ENCODE peak calls at places on chromosomes 12 and 14, in six cellular contexts. One of them, this sample, is unnamed.

GRCh38 chr12:65756956-65757511 is 67.2 kb upstream of the HMGA2 start:
- DNase-seq in A549: no peak
- DNase-seq in endothelial cell of umbilical vein: no peak
- DNase-seq in GM12878: peak; percentile 87
- DNase-seq in K562: no peak
- DNase-seq in HepG2: no peak
- DNase-seq in this sample: no peak

GRCh38 chr12:129520736-129521135 is 383.1 kb downstream of the TMEM132D start:
- DNase-seq in A549: no peak
- DNase-seq in endothelial cell of umbilical vein: no peak
- DNase-seq in GM12878: no peak
- DNase-seq in K562: no peak
- DNase-seq in HepG2: no peak
- DNase-seq in this sample: no peak

GRCh38 chr14:59251811-59252771 is 63.6 kb downstream of the DAAM1 start:
- DNase-seq in A549: no peak
- DNase-seq in endothelial cell of umbilical vein: no peak
- DNase-seq in GM12878: no peak
- DNase-seq in K562: no peak
- DNase-seq in HepG2: no peak
- DNase-seq in this sample: no peak

GRCh38 chr12:94832105-94832504 is 171.4 kb downstream of the NDUFA12 start:
- DNase-seq in A549: no peak
- DNase-seq in endothelial cell of umbilical vein: no peak
- DNase-seq in GM12878: no peak
- DNase-seq in K562: no peak
- DNase-seq in HepG2: no peak
- DNase-seq in this sample: no peak

GRCh38 chr12:29216266-29216665 is 67.2 kb downstream of the FAR2 start:
- DNase-seq in A549: no peak
- DNase-seq in endothelial cell of umbilical vein: no peak
- DNase-seq in GM12878: no peak
- DNase-seq in K562: no peak
- DNase-seq in HepG2: no peak
- DNase-seq in this sample: peak; percentile 51

GRCh38 chr14:61562321-61563161 is 132.8 kb upstream of the HIF1A start:
- DNase-seq in A549: peak; percentile 95
- DNase-seq in endothelial cell of umbilical vein: peak; percentile 89
- DNase-seq in GM12878: no peak
- DNase-seq in K562: peak; percentile 56
- DNase-seq in HepG2: peak; percentile 90
- DNase-seq in this sample: peak; percentile 91

GRCh38 chr14:49173765-49174373 is 412.3 kb downstream of the RPS29 start:
- DNase-seq in A549: peak; percentile 33
- DNase-seq in endothelial cell of umbilical vein: peak; percentile 55
- DNase-seq in GM12878: peak; percentile 27
- DNase-seq in K562: peak; percentile 18
- DNase-seq in HepG2: peak; percentile 63
- DNase-seq in this sample: peak; percentile 72

GRCh38 chr14:76863724-76864407 is 37.7 kb downstream of the LRRC74A start:
- DNase-seq in A549: no peak
- DNase-seq in endothelial cell of umbilical vein: peak; percentile 43
- DNase-seq in GM12878: peak; percentile 13
- DNase-seq in K562: no peak
- DNase-seq in HepG2: peak; percentile 19
- DNase-seq in this sample: peak; percentile 88

GRCh38 chr12:26246483-26247164 is 51.3 kb downstream of the SSPN start:
- DNase-seq in A549: no peak
- DNase-seq in endothelial cell of umbilical vein: no peak
- DNase-seq in GM12878: no peak
- DNase-seq in K562: no peak
- DNase-seq in HepG2: no peak
- DNase-seq in this sample: no peak

GRCh38 chr14:93059917-93060545 is 55.7 kb downstream of the ITPK1 start:
- DNase-seq in A549: no peak
- DNase-seq in endothelial cell of umbilical vein: no peak
- DNase-seq in GM12878: no peak
- DNase-seq in K562: no peak
- DNase-seq in HepG2: no peak
- DNase-seq in this sample: peak; percentile 59

GRCh38 chr12:5789469-5789968 is 155.5 kb downstream of the ANO2 start:
- DNase-seq in A549: no peak
- DNase-seq in endothelial cell of umbilical vein: no peak
- DNase-seq in GM12878: no peak
- DNase-seq in K562: no peak
- DNase-seq in HepG2: no peak
- DNase-seq in this sample: no peak

GRCh38 chr14:58792421-58792820 is 154.7 kb downstream of the DACT1 start:
- DNase-seq in A549: no peak
- DNase-seq in endothelial cell of umbilical vein: no peak
- DNase-seq in GM12878: no peak
- DNase-seq in K562: no peak
- DNase-seq in HepG2: no peak
- DNase-seq in this sample: no peak

DNA sequence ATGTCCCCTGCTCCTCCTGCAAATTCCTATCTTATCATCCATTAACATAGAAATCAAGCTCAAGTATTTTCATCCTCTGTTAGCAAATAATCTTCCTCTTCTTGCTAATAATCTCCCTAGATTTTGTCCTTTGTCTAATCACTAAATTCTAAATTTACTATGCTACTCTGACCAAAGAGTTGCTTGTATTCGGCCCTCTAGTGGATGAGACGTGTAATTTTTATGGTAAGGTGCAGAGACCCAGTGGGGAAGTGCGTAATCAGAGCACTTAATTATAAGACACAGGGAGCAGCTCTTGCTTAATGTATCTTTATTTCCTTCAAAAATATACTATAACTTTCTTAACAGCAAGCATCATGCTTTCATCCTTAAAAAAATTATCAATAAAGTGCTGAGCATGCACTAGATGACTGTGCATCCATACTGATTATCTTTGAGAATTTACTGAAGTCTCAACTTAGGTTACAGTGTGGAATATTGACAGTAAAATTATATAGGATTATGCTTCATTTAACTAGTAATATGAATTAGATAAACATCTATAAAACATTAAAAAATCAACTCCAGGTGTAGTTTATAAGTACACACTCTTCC is 212.6 kb downstream of the SLC16A7 start:
- DNase-seq in A549: peak; percentile 2
- DNase-seq in endothelial cell of umbilical vein: peak; percentile 54
- DNase-seq in GM12878: no peak
- DNase-seq in K562: peak; percentile 22
- DNase-seq in HepG2: peak; percentile 11
- DNase-seq in this sample: peak; percentile 50
- TF ChIP-seq MAX in A549: no peak
- TF ChIP-seq MAX in endothelial cell of umbilical vein: no peak
- TF ChIP-seq MAX in GM12878: no peak
- TF ChIP-seq MAX in K562: no peak
- TF ChIP-seq MAX in HepG2: no peak
- TF ChIP-seq MAX in this sample: no peak

DNA sequence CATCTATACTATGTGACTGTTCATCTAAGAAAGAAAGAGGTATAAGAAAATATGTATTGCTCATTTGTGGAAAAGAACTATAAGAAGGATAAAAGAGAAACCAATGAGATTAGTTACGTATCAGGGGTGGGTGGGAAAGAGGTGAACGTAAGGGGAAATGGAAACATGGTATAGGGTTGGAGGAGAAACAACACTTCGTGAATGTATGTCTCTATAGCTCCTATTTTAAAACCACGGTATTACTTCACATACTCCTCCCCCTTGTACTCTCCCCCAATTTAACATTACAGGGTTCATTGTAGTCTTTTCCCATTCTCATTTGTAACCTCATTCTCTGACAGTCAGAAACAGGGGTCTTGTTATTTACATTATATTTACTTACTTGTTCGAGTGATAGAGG is 120.4 kb downstream of the FOXG1 start:
- DNase-seq in A549: no peak
- DNase-seq in endothelial cell of umbilical vein: no peak
- DNase-seq in GM12878: no peak
- DNase-seq in K562: no peak
- DNase-seq in HepG2: no peak
- DNase-seq in this sample: no peak
- H3K4me3 ChIP-seq in A549: no peak overlapping the region
- H3K4me3 ChIP-seq in endothelial cell of umbilical vein: no peak overlapping the region
- H3K4me3 ChIP-seq in GM12878: no peak overlapping the region
- H3K4me3 ChIP-seq in K562: no peak overlapping the region
- H3K4me3 ChIP-seq in HepG2: no peak overlapping the region
- H3K4me3 ChIP-seq in this sample: no peak overlapping the region

GRCh38 chr12:72075401-72075800 is 136.8 kb downstream of the TPH2 start:
- DNase-seq in A549: no peak
- DNase-seq in endothelial cell of umbilical vein: no peak
- DNase-seq in GM12878: no peak
- DNase-seq in K562: no peak
- DNase-seq in HepG2: no peak
- DNase-seq in this sample: no peak

GRCh38 chr12:72076558-72076915 is 137.9 kb downstream of the TPH2 start:
- DNase-seq in A549: no peak
- DNase-seq in endothelial cell of umbilical vein: no peak
- DNase-seq in GM12878: no peak
- DNase-seq in K562: no peak
- DNase-seq in HepG2: no peak
- DNase-seq in this sample: no peak

GRCh38 chr12:72077111-72077820 is 138.6 kb downstream of the TPH2 start:
- DNase-seq in A549: no peak
- DNase-seq in endothelial cell of umbilical vein: no peak
- DNase-seq in GM12878: no peak
- DNase-seq in K562: no peak
- DNase-seq in HepG2: no peak
- DNase-seq in this sample: no peak

GRCh38 chr12:72074956-72075355 is 136.3 kb downstream of the TPH2 start:
- DNase-seq in A549: no peak
- DNase-seq in endothelial cell of umbilical vein: no peak
- DNase-seq in GM12878: no peak
- DNase-seq in K562: no peak
- DNase-seq in HepG2: no peak
- DNase-seq in this sample: no peak

GRCh38 chr12:72075891-72076557 is 137.4 kb downstream of the TPH2 start:
- DNase-seq in A549: no peak
- DNase-seq in endothelial cell of umbilical vein: no peak
- DNase-seq in GM12878: no peak
- DNase-seq in K562: no peak
- DNase-seq in HepG2: no peak
- DNase-seq in this sample: no peak
- TF ChIP-seq MYC in A549: no peak
- TF ChIP-seq MYC in endothelial cell of umbilical vein: no peak
- TF ChIP-seq MYC in GM12878: no peak
- TF ChIP-seq MYC in K562: no peak
- TF ChIP-seq MYC in HepG2: no peak
- TF ChIP-seq MYC in this sample: no peak

DNA sequence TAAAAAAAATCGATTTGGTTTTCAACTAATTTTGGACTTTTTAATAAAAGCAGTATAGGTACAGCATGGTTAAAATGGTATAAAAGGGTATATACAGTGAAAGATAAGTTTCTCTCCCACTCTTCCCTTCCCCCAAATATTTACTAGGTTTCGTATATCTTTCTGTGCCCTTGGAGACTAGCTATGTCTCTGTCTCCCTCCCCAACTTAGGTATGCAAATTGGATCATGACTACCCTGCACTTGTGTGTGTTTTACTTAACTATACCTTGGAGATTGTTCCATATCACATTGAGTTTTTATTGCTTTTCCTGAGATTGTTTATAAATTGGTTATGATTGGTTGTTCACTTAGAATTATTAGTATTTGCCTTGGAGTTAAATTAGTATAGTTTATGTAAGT is 19.4 kb downstream of the AEBP2 start:
- DNase-seq in A549: no peak
- DNase-seq in endothelial cell of umbilical vein: no peak
- DNase-seq in GM12878: no peak
- DNase-seq in K562: no peak
- DNase-seq in HepG2: no peak
- DNase-seq in this sample: no peak
- TF ChIP-seq MAX in A549: no peak
- TF ChIP-seq MAX in endothelial cell of umbilical vein: no peak
- TF ChIP-seq MAX in GM12878: no peak
- TF ChIP-seq MAX in K562: no peak
- TF ChIP-seq MAX in HepG2: no peak
- TF ChIP-seq MAX in this sample: no peak